ENCODE peak calls at places on chromosomes 5 and 9, in four cellular contexts. Y is AG08396; R is activated T-cell treated with anti-CD3 and anti-CD28 coated beads, Interleukin-2, amount 50 U/mL, for 72 hours; N is GM03348. Z is an unnamed sample.

GRCh38 chr9:98708933-98709911 is at the start of gene GABBR2:
- DNase-seq in Y (peak; percentile 31), R (no peak), N (peak; percentile 70), Z (peak; percentile 82)

GRCh38 chr5:169626779-169627178 is 10.3 kb upstream of the DOCK2 start:
- DNase-seq in Y (peak; percentile 80), R (no peak), N (peak; percentile 85), Z (peak; percentile 85)

GRCh38 chr5:57438162-57438561 is 44.4 kb downstream of the ACTBL2 start:
- DNase-seq in Y (no peak), R (no peak), N (no peak), Z (no peak)

GRCh38 chr9:122642226-122642625 is 15.2 kb downstream of the OR1B1 start:
- DNase-seq in Y (peak; percentile 14), R (no peak), N (peak; percentile 7), Z (no peak)

GRCh38 chr5:6432206-6432605 is 16.5 kb upstream of the UBE2QL1 start:
- DNase-seq in Y (no peak), R (no peak), N (no peak), Z (no peak)

GRCh38 chr9:74056023-74056422 is 441.1 kb upstream of the RORB start:
- DNase-seq in Y (no peak), R (no peak), N (no peak), Z (no peak)

GRCh38 chr9:16223074-16223871 is 647.2 kb downstream of the BNC2 start:
- DNase-seq in Y (no peak), R (no peak), N (no peak), Z (no peak)

GRCh38 chr5:443239-444151 is 519 bp downstream of the EXOC3 start:
- DNase-seq in Y (peak; percentile 45), R (peak; percentile 37), N (no peak), Z (peak; percentile 91)

GRCh38 chr5:146647656-146648199 is 131.7 kb upstream of the GPR151 start:
- DNase-seq in Y (no peak), R (no peak), N (no peak), Z (no peak)

GRCh38 chr5:177309351-177310191 is 2.1 kb downstream of the MXD3 start:
- DNase-seq in Y (peak; percentile 70), R (peak; percentile 81), N (peak; percentile 80), Z (peak; percentile 96)

GRCh38 chr5:107565791-107566536 is 104.8 kb downstream of the EFNA5 start:
- DNase-seq in Y (no peak), R (no peak), N (no peak), Z (no peak)

GRCh38 chr5:51392689-51393199 is 9.5 kb downstream of the ISL1 start:
- DNase-seq in Y (no peak), R (no peak), N (no peak), Z (no peak)